ENCODE peak calls at places on chromosomes 5 and 9, in ten cellular contexts. One of them, this sample, is unnamed.

GRCh38 chr9:97990259-97990658 is 7.1 kb downstream of the ANP32B start:
- DNase-seq in nephron progenitor cell: no peak
- DNase-seq in mucosa of descending colon: no peak
- DNase-seq in BJ: no peak
- DNase-seq in Peyer's patch: no peak
- DNase-seq in RWPE1: peak
- DNase-seq in GM23338: peak
- DNase-seq in tibial artery: no peak
- DNase-seq in neural crest cell: no peak
- DNase-seq in heart left ventricle: no peak
- DNase-seq in this sample: no peak

GRCh38 chr5:120504057-120504456 is 40.0 kb downstream of the PRR16 start:
- DNase-seq in mucosa of descending colon: no peak
- DNase-seq in heart left ventricle: no peak
- DNase-seq in neural crest cell: no peak
- DNase-seq in nephron progenitor cell: no peak
- DNase-seq in BJ: no peak
- DNase-seq in RWPE1: no peak
- DNase-seq in GM23338: no peak
- DNase-seq in Peyer's patch: no peak
- DNase-seq in tibial artery: no peak
- DNase-seq in this sample: no peak

GRCh38 chr5:154970759-154971158 is 29.9 kb downstream of the MRPL22 start:
- DNase-seq in tibial artery: no peak
- DNase-seq in RWPE1: no peak
- DNase-seq in heart left ventricle: no peak
- DNase-seq in Peyer's patch: no peak
- DNase-seq in mucosa of descending colon: no peak
- DNase-seq in BJ: no peak
- DNase-seq in GM23338: no peak
- DNase-seq in neural crest cell: no peak
- DNase-seq in nephron progenitor cell: no peak
- DNase-seq in this sample: no peak

GRCh38 chr5:124996764-124997077 is 250.3 kb upstream of the ZNF608 start:
- DNase-seq in mucosa of descending colon: no peak
- DNase-seq in RWPE1: no peak
- DNase-seq in heart left ventricle: no peak
- DNase-seq in GM23338: peak
- DNase-seq in nephron progenitor cell: no peak
- DNase-seq in Peyer's patch: no peak
- DNase-seq in neural crest cell: no peak
- DNase-seq in tibial artery: no peak
- DNase-seq in BJ: no peak
- DNase-seq in this sample: no peak

GRCh38 chr9:89178162-89179120 is at the start of gene SHC3:
- DNase-seq in Peyer's patch: no peak
- DNase-seq in tibial artery: no peak
- DNase-seq in mucosa of descending colon: no peak
- DNase-seq in RWPE1: no peak
- DNase-seq in heart left ventricle: no peak
- DNase-seq in GM23338: peak
- DNase-seq in nephron progenitor cell: peak
- DNase-seq in neural crest cell: peak
- DNase-seq in BJ: no peak
- DNase-seq in this sample: peak

GRCh38 chr5:2739360-2740050 is 12.0 kb downstream of the IRX2 start:
- DNase-seq in GM23338: peak
- DNase-seq in nephron progenitor cell: peak
- DNase-seq in RWPE1: peak
- DNase-seq in Peyer's patch: no peak
- DNase-seq in neural crest cell: peak
- DNase-seq in heart left ventricle: no peak
- DNase-seq in mucosa of descending colon: no peak
- DNase-seq in BJ: no peak
- DNase-seq in tibial artery: no peak
- DNase-seq in this sample: peak

GRCh38 chr5:34699155-34700077 is 43.3 kb downstream of the RAI14 start:
- DNase-seq in neural crest cell: no peak
- DNase-seq in Peyer's patch: no peak
- DNase-seq in BJ: no peak
- DNase-seq in mucosa of descending colon: no peak
- DNase-seq in nephron progenitor cell: no peak
- DNase-seq in tibial artery: no peak
- DNase-seq in RWPE1: no peak
- DNase-seq in heart left ventricle: no peak
- DNase-seq in GM23338: peak
- DNase-seq in this sample: no peak

GRCh38 chr5:87074934-87075541 is 192.6 kb upstream of the RASA1 start:
- DNase-seq in tibial artery: no peak
- DNase-seq in Peyer's patch: peak
- DNase-seq in BJ: no peak
- DNase-seq in mucosa of descending colon: no peak
- DNase-seq in GM23338: no peak
- DNase-seq in heart left ventricle: no peak
- DNase-seq in nephron progenitor cell: no peak
- DNase-seq in RWPE1: no peak
- DNase-seq in neural crest cell: no peak
- DNase-seq in this sample: no peak

GRCh38 chr5:142364251-142365145 is 39.7 kb upstream of the SPRY4 start:
- DNase-seq in tibial artery: peak
- DNase-seq in nephron progenitor cell: peak
- DNase-seq in GM23338: peak
- DNase-seq in Peyer's patch: peak
- DNase-seq in RWPE1: peak
- DNase-seq in mucosa of descending colon: no peak
- DNase-seq in BJ: no peak
- DNase-seq in neural crest cell: no peak
- DNase-seq in heart left ventricle: peak
- DNase-seq in this sample: peak

GRCh38 chr5:176559683-176560082 is 10.5 kb downstream of the CDHR2 start:
- DNase-seq in BJ: no peak
- DNase-seq in heart left ventricle: no peak
- DNase-seq in Peyer's patch: no peak
- DNase-seq in RWPE1: no peak
- DNase-seq in neural crest cell: no peak
- DNase-seq in nephron progenitor cell: no peak
- DNase-seq in GM23338: peak
- DNase-seq in tibial artery: no peak
- DNase-seq in mucosa of descending colon: no peak
- DNase-seq in this sample: no peak

GRCh38 chr9:122053546-122053945 is 39.6 kb downstream of the TTLL11 start:
- DNase-seq in heart left ventricle: no peak
- DNase-seq in RWPE1: peak
- DNase-seq in tibial artery: no peak
- DNase-seq in nephron progenitor cell: no peak
- DNase-seq in GM23338: no peak
- DNase-seq in mucosa of descending colon: no peak
- DNase-seq in BJ: no peak
- DNase-seq in Peyer's patch: no peak
- DNase-seq in neural crest cell: no peak
- DNase-seq in this sample: no peak

GRCh38 chr5:125972706-125973105 is 450.5 kb upstream of the GRAMD2B start:
- DNase-seq in GM23338: no peak
- DNase-seq in neural crest cell: no peak
- DNase-seq in heart left ventricle: no peak
- DNase-seq in mucosa of descending colon: no peak
- DNase-seq in RWPE1: no peak
- DNase-seq in tibial artery: no peak
- DNase-seq in BJ: no peak
- DNase-seq in Peyer's patch: no peak
- DNase-seq in nephron progenitor cell: no peak
- DNase-seq in this sample: no peak

GRCh38 chr5:171978519-171978918 is 27.9 kb downstream of the FBXW11 start:
- DNase-seq in RWPE1: no peak
- DNase-seq in BJ: no peak
- DNase-seq in nephron progenitor cell: no peak
- DNase-seq in neural crest cell: no peak
- DNase-seq in tibial artery: no peak
- DNase-seq in Peyer's patch: peak
- DNase-seq in heart left ventricle: no peak
- DNase-seq in mucosa of descending colon: no peak
- DNase-seq in GM23338: peak
- DNase-seq in this sample: no peak

GRCh38 chr5:133296624-133297023 is 244.8 kb downstream of the HSPA4 start:
- DNase-seq in tibial artery: no peak
- DNase-seq in nephron progenitor cell: no peak
- DNase-seq in Peyer's patch: no peak
- DNase-seq in heart left ventricle: no peak
- DNase-seq in neural crest cell: no peak
- DNase-seq in GM23338: no peak
- DNase-seq in mucosa of descending colon: no peak
- DNase-seq in RWPE1: no peak
- DNase-seq in BJ: no peak
- DNase-seq in this sample: no peak

GRCh38 chr5:61949054-61949679 is 356.8 kb upstream of the KIF2A start:
- DNase-seq in BJ: no peak
- DNase-seq in tibial artery: no peak
- DNase-seq in nephron progenitor cell: no peak
- DNase-seq in neural crest cell: no peak
- DNase-seq in Peyer's patch: no peak
- DNase-seq in GM23338: no peak
- DNase-seq in heart left ventricle: no peak
- DNase-seq in RWPE1: no peak
- DNase-seq in mucosa of descending colon: no peak
- DNase-seq in this sample: no peak

DNA sequence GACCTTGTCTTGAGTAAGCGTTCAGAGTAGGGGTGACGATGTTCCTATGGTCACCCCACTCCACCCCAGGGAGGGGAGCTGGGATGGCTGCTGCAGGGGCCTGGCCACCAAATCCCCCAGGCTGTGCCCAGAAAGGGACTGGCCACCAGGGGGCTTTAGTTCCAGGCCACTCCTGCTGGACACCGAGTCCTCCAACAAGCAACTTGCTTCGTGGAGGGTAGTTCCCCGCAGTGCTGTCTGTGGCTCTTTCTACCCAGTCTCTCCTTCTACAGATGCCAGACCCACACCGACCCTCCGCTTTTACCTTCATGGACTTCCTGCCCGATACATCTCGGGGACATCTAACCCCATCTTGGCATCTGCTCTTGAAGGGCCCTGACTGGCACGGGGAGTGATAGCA is 35.7 kb upstream of the GABRP start:
- DNase-seq in mucosa of descending colon: no peak
- DNase-seq in heart left ventricle: peak
- DNase-seq in GM23338: peak
- DNase-seq in tibial artery: no peak
- DNase-seq in Peyer's patch: no peak
- DNase-seq in neural crest cell: peak
- DNase-seq in RWPE1: no peak
- DNase-seq in BJ: no peak
- DNase-seq in nephron progenitor cell: peak
- DNase-seq in this sample: peak
- TF ChIP-seq CTCF in mucosa of descending colon: no peak
- TF ChIP-seq CTCF in heart left ventricle: peak
- TF ChIP-seq CTCF in GM23338: peak
- TF ChIP-seq CTCF in tibial artery: no peak
- TF ChIP-seq CTCF in Peyer's patch: no peak
- TF ChIP-seq CTCF in neural crest cell: peak
- TF ChIP-seq CTCF in RWPE1: no peak
- TF ChIP-seq CTCF in BJ: peak
- TF ChIP-seq CTCF in nephron progenitor cell: peak
- TF ChIP-seq CTCF in this sample: peak

DNA sequence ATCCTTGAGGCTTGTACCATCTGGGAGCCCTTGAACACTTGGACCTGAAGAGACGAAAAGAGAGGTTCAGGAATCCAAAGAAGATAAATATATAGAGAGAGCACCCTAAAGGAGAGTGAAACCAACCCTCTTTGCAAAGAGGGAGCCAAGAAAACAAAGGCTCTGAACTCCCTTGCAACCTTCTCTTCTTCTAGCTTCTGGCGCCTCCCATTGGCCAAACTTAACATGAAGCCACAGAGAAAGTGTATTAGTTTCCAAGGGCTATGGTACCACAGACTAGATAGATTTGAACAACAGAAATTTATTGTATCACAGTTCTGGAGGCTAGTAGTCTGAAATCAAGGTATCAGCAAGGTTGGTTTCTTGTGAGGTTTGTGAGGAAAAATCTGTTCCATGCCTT is 175.1 kb downstream of the HCN1 start:
- DNase-seq in BJ: no peak
- DNase-seq in Peyer's patch: no peak
- DNase-seq in tibial artery: no peak
- DNase-seq in RWPE1: no peak
- DNase-seq in neural crest cell: peak
- DNase-seq in mucosa of descending colon: no peak
- DNase-seq in heart left ventricle: no peak
- DNase-seq in GM23338: peak
- DNase-seq in nephron progenitor cell: peak
- DNase-seq in this sample: peak
- TF ChIP-seq CTCF in BJ: peak
- TF ChIP-seq CTCF in Peyer's patch: peak
- TF ChIP-seq CTCF in tibial artery: no peak
- TF ChIP-seq CTCF in RWPE1: no peak
- TF ChIP-seq CTCF in neural crest cell: peak
- TF ChIP-seq CTCF in mucosa of descending colon: no peak
- TF ChIP-seq CTCF in heart left ventricle: peak
- TF ChIP-seq CTCF in GM23338: peak
- TF ChIP-seq CTCF in nephron progenitor cell: peak
- TF ChIP-seq CTCF in this sample: peak

DNA sequence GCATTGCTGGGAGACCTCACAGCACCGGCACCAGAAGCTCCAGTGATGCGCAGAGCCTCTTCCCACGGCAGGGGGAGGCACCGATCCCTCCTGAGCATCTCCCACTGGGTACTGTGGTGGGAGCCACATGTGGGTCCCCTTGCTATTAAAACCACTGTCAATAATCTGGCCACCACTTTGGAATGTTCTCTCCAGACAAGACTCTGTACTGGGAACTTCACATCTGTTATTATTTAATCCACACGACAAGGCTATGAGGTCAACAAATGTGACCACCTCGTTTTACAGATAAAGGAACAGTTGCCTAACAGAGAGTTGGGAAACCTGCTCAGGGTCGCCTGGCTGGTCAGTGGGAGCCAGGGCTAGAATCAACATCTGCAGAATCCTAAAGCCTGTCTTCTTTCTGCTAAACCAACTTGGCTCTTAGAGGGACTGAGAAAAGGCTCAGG is 72.7 kb downstream of the EPB41L4B start:
- DNase-seq in nephron progenitor cell: peak
- DNase-seq in BJ: no peak
- DNase-seq in Peyer's patch: no peak
- DNase-seq in mucosa of descending colon: no peak
- DNase-seq in heart left ventricle: no peak
- DNase-seq in RWPE1: no peak
- DNase-seq in GM23338: no peak
- DNase-seq in neural crest cell: no peak
- DNase-seq in tibial artery: no peak
- DNase-seq in this sample: no peak
- TF ChIP-seq CTCF in nephron progenitor cell: no peak
- TF ChIP-seq CTCF in BJ: peak
- TF ChIP-seq CTCF in Peyer's patch: no peak
- TF ChIP-seq CTCF in mucosa of descending colon: no peak
- TF ChIP-seq CTCF in heart left ventricle: no peak
- TF ChIP-seq CTCF in RWPE1: no peak
- TF ChIP-seq CTCF in GM23338: no peak
- TF ChIP-seq CTCF in neural crest cell: no peak
- TF ChIP-seq CTCF in tibial artery: no peak
- TF ChIP-seq CTCF in this sample: no peak

GRCh38 chr9:95193067-95193466 is 124.4 kb downstream of the FANCC start:
- DNase-seq in GM23338: peak
- DNase-seq in heart left ventricle: no peak
- DNase-seq in neural crest cell: no peak
- DNase-seq in Peyer's patch: no peak
- DNase-seq in mucosa of descending colon: no peak
- DNase-seq in tibial artery: no peak
- DNase-seq in nephron progenitor cell: no peak
- DNase-seq in BJ: no peak
- DNase-seq in RWPE1: no peak
- DNase-seq in this sample: no peak
- TF ChIP-seq CTCF in GM23338: peak
- TF ChIP-seq CTCF in heart left ventricle: no peak
- TF ChIP-seq CTCF in neural crest cell: peak
- TF ChIP-seq CTCF in Peyer's patch: no peak
- TF ChIP-seq CTCF in mucosa of descending colon: no peak
- TF ChIP-seq CTCF in tibial artery: no peak
- TF ChIP-seq CTCF in nephron progenitor cell: no peak
- TF ChIP-seq CTCF in BJ: no peak
- TF ChIP-seq CTCF in RWPE1: no peak
- TF ChIP-seq CTCF in this sample: peak